ENCODE peak calls at places on chromosomes 12 and 14, in six cellular contexts. One of them, this sample, is unnamed.

GRCh38 chr12:29155079-29155478 is 6.0 kb downstream of the FAR2 start:
- DNase-seq in hypothalamus: no peak
- DNase-seq in AML-193: peak
- DNase-seq in GF-D8: peak
- DNase-seq in stimulated activated CD4-positive, alpha-beta T cell treated with anti-CD3 and anti-CD28 coated beads, Interleukin-12 subunit alpha, Interleukin-12 subunit beta, amount 100 ng/mL, for 24 hours: no peak
- DNase-seq in effector CD8-positive, alpha-beta T cell: no peak
- DNase-seq in this sample: no peak

GRCh38 chr14:60815371-60815770 is 80.8 kb downstream of the MNAT1 start:
- DNase-seq in stimulated activated CD4-positive, alpha-beta T cell treated with anti-CD3 and anti-CD28 coated beads, Interleukin-12 subunit alpha, Interleukin-12 subunit beta, amount 100 ng/mL, for 24 hours: no peak
- DNase-seq in effector CD8-positive, alpha-beta T cell: no peak
- DNase-seq in GF-D8: no peak
- DNase-seq in hypothalamus: no peak
- DNase-seq in AML-193: no peak
- DNase-seq in this sample: no peak

GRCh38 chr12:71439613-71440392 is at the start of gene LGR5:
- DNase-seq in AML-193: no peak
- DNase-seq in stimulated activated CD4-positive, alpha-beta T cell treated with anti-CD3 and anti-CD28 coated beads, Interleukin-12 subunit alpha, Interleukin-12 subunit beta, amount 100 ng/mL, for 24 hours: no peak
- DNase-seq in hypothalamus: peak
- DNase-seq in effector CD8-positive, alpha-beta T cell: no peak
- DNase-seq in GF-D8: no peak
- DNase-seq in this sample: peak

GRCh38 chr12:94768398-94769039 is 118.2 kb upstream of the TMCC3 start:
- DNase-seq in GF-D8: peak
- DNase-seq in AML-193: no peak
- DNase-seq in hypothalamus: no peak
- DNase-seq in stimulated activated CD4-positive, alpha-beta T cell treated with anti-CD3 and anti-CD28 coated beads, Interleukin-12 subunit alpha, Interleukin-12 subunit beta, amount 100 ng/mL, for 24 hours: no peak
- DNase-seq in effector CD8-positive, alpha-beta T cell: no peak
- DNase-seq in this sample: no peak

GRCh38 chr12:90338365-90338764 is 616.6 kb downstream of the CCER1 start:
- DNase-seq in stimulated activated CD4-positive, alpha-beta T cell treated with anti-CD3 and anti-CD28 coated beads, Interleukin-12 subunit alpha, Interleukin-12 subunit beta, amount 100 ng/mL, for 24 hours: no peak
- DNase-seq in hypothalamus: no peak
- DNase-seq in effector CD8-positive, alpha-beta T cell: no peak
- DNase-seq in AML-193: no peak
- DNase-seq in GF-D8: no peak
- DNase-seq in this sample: no peak

GRCh38 chr14:22521449-22522239 is 67.4 kb downstream of the DAD1 start:
- DNase-seq in AML-193: no peak
- DNase-seq in hypothalamus: no peak
- DNase-seq in effector CD8-positive, alpha-beta T cell: no peak
- DNase-seq in GF-D8: no peak
- DNase-seq in stimulated activated CD4-positive, alpha-beta T cell treated with anti-CD3 and anti-CD28 coated beads, Interleukin-12 subunit alpha, Interleukin-12 subunit beta, amount 100 ng/mL, for 24 hours: no peak
- DNase-seq in this sample: no peak

GRCh38 chr14:92955381-92955780 is 32.4 kb downstream of the CHGA start:
- DNase-seq in hypothalamus: no peak
- DNase-seq in effector CD8-positive, alpha-beta T cell: no peak
- DNase-seq in AML-193: no peak
- DNase-seq in stimulated activated CD4-positive, alpha-beta T cell treated with anti-CD3 and anti-CD28 coated beads, Interleukin-12 subunit alpha, Interleukin-12 subunit beta, amount 100 ng/mL, for 24 hours: no peak
- DNase-seq in GF-D8: no peak
- DNase-seq in this sample: no peak

GRCh38 chr14:21024668-21025373 is at the start of gene NDRG2:
- DNase-seq in hypothalamus: peak
- DNase-seq in GF-D8: no peak
- DNase-seq in effector CD8-positive, alpha-beta T cell: peak
- DNase-seq in stimulated activated CD4-positive, alpha-beta T cell treated with anti-CD3 and anti-CD28 coated beads, Interleukin-12 subunit alpha, Interleukin-12 subunit beta, amount 100 ng/mL, for 24 hours: peak
- DNase-seq in AML-193: no peak
- DNase-seq in this sample: peak

GRCh38 chr12:64824500-64825142 is at the start of gene TBC1D30:
- DNase-seq in AML-193: no peak
- DNase-seq in GF-D8: no peak
- DNase-seq in effector CD8-positive, alpha-beta T cell: no peak
- DNase-seq in stimulated activated CD4-positive, alpha-beta T cell treated with anti-CD3 and anti-CD28 coated beads, Interleukin-12 subunit alpha, Interleukin-12 subunit beta, amount 100 ng/mL, for 24 hours: peak
- DNase-seq in hypothalamus: peak
- DNase-seq in this sample: no peak

GRCh38 chr14:64475585-64476273 is 10.4 kb downstream of the AKAP5 start:
- DNase-seq in hypothalamus: no peak
- DNase-seq in stimulated activated CD4-positive, alpha-beta T cell treated with anti-CD3 and anti-CD28 coated beads, Interleukin-12 subunit alpha, Interleukin-12 subunit beta, amount 100 ng/mL, for 24 hours: no peak
- DNase-seq in AML-193: no peak
- DNase-seq in GF-D8: no peak
- DNase-seq in effector CD8-positive, alpha-beta T cell: no peak
- DNase-seq in this sample: no peak

GRCh38 chr12:116015525-116015924 is 262.0 kb downstream of the MED13L start:
- DNase-seq in hypothalamus: no peak
- DNase-seq in stimulated activated CD4-positive, alpha-beta T cell treated with anti-CD3 and anti-CD28 coated beads, Interleukin-12 subunit alpha, Interleukin-12 subunit beta, amount 100 ng/mL, for 24 hours: no peak
- DNase-seq in AML-193: peak
- DNase-seq in GF-D8: no peak
- DNase-seq in effector CD8-positive, alpha-beta T cell: no peak
- DNase-seq in this sample: no peak

GRCh38 chr14:49249022-49249421 is 337.2 kb downstream of the RPS29 start:
- DNase-seq in GF-D8: no peak
- DNase-seq in effector CD8-positive, alpha-beta T cell: no peak
- DNase-seq in stimulated activated CD4-positive, alpha-beta T cell treated with anti-CD3 and anti-CD28 coated beads, Interleukin-12 subunit alpha, Interleukin-12 subunit beta, amount 100 ng/mL, for 24 hours: no peak
- DNase-seq in AML-193: no peak
- DNase-seq in hypothalamus: no peak
- DNase-seq in this sample: no peak

GRCh38 chr14:66444271-66444987 is 41.7 kb upstream of the CCDC196 start:
- DNase-seq in stimulated activated CD4-positive, alpha-beta T cell treated with anti-CD3 and anti-CD28 coated beads, Interleukin-12 subunit alpha, Interleukin-12 subunit beta, amount 100 ng/mL, for 24 hours: no peak
- DNase-seq in AML-193: no peak
- DNase-seq in effector CD8-positive, alpha-beta T cell: no peak
- DNase-seq in hypothalamus: no peak
- DNase-seq in GF-D8: no peak
- DNase-seq in this sample: no peak

GRCh38 chr12:117825827-117826226 is 143.0 kb downstream of the KSR2 start:
- DNase-seq in AML-193: no peak
- DNase-seq in hypothalamus: no peak
- DNase-seq in stimulated activated CD4-positive, alpha-beta T cell treated with anti-CD3 and anti-CD28 coated beads, Interleukin-12 subunit alpha, Interleukin-12 subunit beta, amount 100 ng/mL, for 24 hours: no peak
- DNase-seq in effector CD8-positive, alpha-beta T cell: no peak
- DNase-seq in GF-D8: no peak
- DNase-seq in this sample: no peak

GRCh38 chr14:60164404-60164716 is 838 bp downstream of the DHRS7 start:
- DNase-seq in AML-193: no peak
- DNase-seq in effector CD8-positive, alpha-beta T cell: no peak
- DNase-seq in GF-D8: peak
- DNase-seq in stimulated activated CD4-positive, alpha-beta T cell treated with anti-CD3 and anti-CD28 coated beads, Interleukin-12 subunit alpha, Interleukin-12 subunit beta, amount 100 ng/mL, for 24 hours: no peak
- DNase-seq in hypothalamus: no peak
- DNase-seq in this sample: no peak

GRCh38 chr12:117321572-117321971 is 39.9 kb downstream of the NOS1 start:
- DNase-seq in AML-193: no peak
- DNase-seq in hypothalamus: no peak
- DNase-seq in GF-D8: no peak
- DNase-seq in stimulated activated CD4-positive, alpha-beta T cell treated with anti-CD3 and anti-CD28 coated beads, Interleukin-12 subunit alpha, Interleukin-12 subunit beta, amount 100 ng/mL, for 24 hours: no peak
- DNase-seq in effector CD8-positive, alpha-beta T cell: no peak
- DNase-seq in this sample: no peak

GRCh38 chr12:108337235-108338223 is 1.6 kb downstream of the CMKLR1 start:
- DNase-seq in GF-D8: no peak
- DNase-seq in effector CD8-positive, alpha-beta T cell: no peak
- DNase-seq in stimulated activated CD4-positive, alpha-beta T cell treated with anti-CD3 and anti-CD28 coated beads, Interleukin-12 subunit alpha, Interleukin-12 subunit beta, amount 100 ng/mL, for 24 hours: no peak
- DNase-seq in AML-193: peak
- DNase-seq in hypothalamus: no peak
- DNase-seq in this sample: no peak

This sample was measured in lower leg skin.